ENCODE peak calls at places on chromosomes 5 and 9, in ten cellular contexts. One of them, this sample, is unnamed.

GRCh38 chr5:11525020-11525419 is 379.2 kb downstream of the CTNND2 start:
- DNase-seq in stimulated activated CD8-positive, alpha-beta memory T cell treated with anti-CD3 and anti-CD28 coated beads, Interleukin-2, amount 100 ng/mL, for 48 hours: no peak
- DNase-seq in A549: no peak
- DNase-seq in RWPE1: no peak
- DNase-seq in hypothalamus: no peak
- DNase-seq in HTR-8/SVneo: no peak
- DNase-seq in heart right ventricle: no peak
- DNase-seq in PC-3: no peak
- DNase-seq in NCI-H1105 treated with DMSO at 0.1 percent for 48 hours: no peak
- DNase-seq in ACHN: no peak
- DNase-seq in this sample: no peak

GRCh38 chr5:58366461-58366860 is 93.4 kb downstream of the PLK2 start:
- DNase-seq in RWPE1: no peak
- DNase-seq in HTR-8/SVneo: no peak
- DNase-seq in heart right ventricle: no peak
- DNase-seq in PC-3: peak
- DNase-seq in hypothalamus: peak
- DNase-seq in stimulated activated CD8-positive, alpha-beta memory T cell treated with anti-CD3 and anti-CD28 coated beads, Interleukin-2, amount 100 ng/mL, for 48 hours: no peak
- DNase-seq in NCI-H1105 treated with DMSO at 0.1 percent for 48 hours: no peak
- DNase-seq in A549: no peak
- DNase-seq in ACHN: peak
- DNase-seq in this sample: peak

GRCh38 chr5:154276236-154276792 is 85.8 kb downstream of the GALNT10 start:
- DNase-seq in HTR-8/SVneo: no peak
- DNase-seq in NCI-H1105 treated with DMSO at 0.1 percent for 48 hours: no peak
- DNase-seq in hypothalamus: no peak
- DNase-seq in PC-3: no peak
- DNase-seq in stimulated activated CD8-positive, alpha-beta memory T cell treated with anti-CD3 and anti-CD28 coated beads, Interleukin-2, amount 100 ng/mL, for 48 hours: no peak
- DNase-seq in heart right ventricle: no peak
- DNase-seq in A549: no peak
- DNase-seq in ACHN: no peak
- DNase-seq in RWPE1: no peak
- DNase-seq in this sample: no peak

GRCh38 chr9:37542895-37543294 is 33.3 kb downstream of the FBXO10 start:
- DNase-seq in HTR-8/SVneo: no peak
- DNase-seq in NCI-H1105 treated with DMSO at 0.1 percent for 48 hours: no peak
- DNase-seq in hypothalamus: no peak
- DNase-seq in heart right ventricle: no peak
- DNase-seq in A549: no peak
- DNase-seq in ACHN: no peak
- DNase-seq in PC-3: peak
- DNase-seq in stimulated activated CD8-positive, alpha-beta memory T cell treated with anti-CD3 and anti-CD28 coated beads, Interleukin-2, amount 100 ng/mL, for 48 hours: no peak
- DNase-seq in RWPE1: peak
- DNase-seq in this sample: no peak

GRCh38 chr9:83933804-83934203 is 12.6 kb upstream of the KIF27 start:
- DNase-seq in A549: peak
- DNase-seq in heart right ventricle: no peak
- DNase-seq in HTR-8/SVneo: no peak
- DNase-seq in hypothalamus: no peak
- DNase-seq in PC-3: no peak
- DNase-seq in stimulated activated CD8-positive, alpha-beta memory T cell treated with anti-CD3 and anti-CD28 coated beads, Interleukin-2, amount 100 ng/mL, for 48 hours: no peak
- DNase-seq in NCI-H1105 treated with DMSO at 0.1 percent for 48 hours: no peak
- DNase-seq in RWPE1: no peak
- DNase-seq in ACHN: no peak
- DNase-seq in this sample: peak

GRCh38 chr5:101306391-101307137 is 403.5 kb upstream of the ST8SIA4 start:
- DNase-seq in PC-3: peak
- DNase-seq in heart right ventricle: no peak
- DNase-seq in A549: peak
- DNase-seq in HTR-8/SVneo: no peak
- DNase-seq in hypothalamus: no peak
- DNase-seq in NCI-H1105 treated with DMSO at 0.1 percent for 48 hours: no peak
- DNase-seq in ACHN: peak
- DNase-seq in stimulated activated CD8-positive, alpha-beta memory T cell treated with anti-CD3 and anti-CD28 coated beads, Interleukin-2, amount 100 ng/mL, for 48 hours: no peak
- DNase-seq in RWPE1: no peak
- DNase-seq in this sample: no peak

GRCh38 chr9:113657765-113658564 is 194.4 kb downstream of the RGS3 start:
- DNase-seq in NCI-H1105 treated with DMSO at 0.1 percent for 48 hours: peak
- DNase-seq in A549: peak
- DNase-seq in ACHN: peak
- DNase-seq in stimulated activated CD8-positive, alpha-beta memory T cell treated with anti-CD3 and anti-CD28 coated beads, Interleukin-2, amount 100 ng/mL, for 48 hours: peak
- DNase-seq in HTR-8/SVneo: peak
- DNase-seq in PC-3: peak
- DNase-seq in hypothalamus: peak
- DNase-seq in heart right ventricle: peak
- DNase-seq in RWPE1: peak
- DNase-seq in this sample: peak

GRCh38 chr9:96450613-96451544 is 910 bp downstream of the HABP4 start:
- DNase-seq in stimulated activated CD8-positive, alpha-beta memory T cell treated with anti-CD3 and anti-CD28 coated beads, Interleukin-2, amount 100 ng/mL, for 48 hours: no peak
- DNase-seq in RWPE1: peak
- DNase-seq in A549: peak
- DNase-seq in NCI-H1105 treated with DMSO at 0.1 percent for 48 hours: peak
- DNase-seq in HTR-8/SVneo: no peak
- DNase-seq in heart right ventricle: peak
- DNase-seq in PC-3: peak
- DNase-seq in ACHN: peak
- DNase-seq in hypothalamus: peak
- DNase-seq in this sample: peak

GRCh38 chr5:7047862-7048261 is 334.6 kb downstream of the TENT4A start:
- DNase-seq in NCI-H1105 treated with DMSO at 0.1 percent for 48 hours: no peak
- DNase-seq in A549: no peak
- DNase-seq in ACHN: no peak
- DNase-seq in hypothalamus: no peak
- DNase-seq in heart right ventricle: no peak
- DNase-seq in stimulated activated CD8-positive, alpha-beta memory T cell treated with anti-CD3 and anti-CD28 coated beads, Interleukin-2, amount 100 ng/mL, for 48 hours: no peak
- DNase-seq in PC-3: no peak
- DNase-seq in HTR-8/SVneo: no peak
- DNase-seq in RWPE1: no peak
- DNase-seq in this sample: no peak

GRCh38 chr5:111741270-111741669 is 15.7 kb downstream of the NREP start:
- DNase-seq in ACHN: no peak
- DNase-seq in RWPE1: no peak
- DNase-seq in HTR-8/SVneo: no peak
- DNase-seq in A549: no peak
- DNase-seq in hypothalamus: no peak
- DNase-seq in NCI-H1105 treated with DMSO at 0.1 percent for 48 hours: peak
- DNase-seq in stimulated activated CD8-positive, alpha-beta memory T cell treated with anti-CD3 and anti-CD28 coated beads, Interleukin-2, amount 100 ng/mL, for 48 hours: no peak
- DNase-seq in PC-3: no peak
- DNase-seq in heart right ventricle: no peak
- DNase-seq in this sample: no peak

GRCh38 chr9:90044710-90045151 is 439.9 kb downstream of the GADD45G start:
- DNase-seq in stimulated activated CD8-positive, alpha-beta memory T cell treated with anti-CD3 and anti-CD28 coated beads, Interleukin-2, amount 100 ng/mL, for 48 hours: no peak
- DNase-seq in hypothalamus: no peak
- DNase-seq in heart right ventricle: no peak
- DNase-seq in ACHN: peak
- DNase-seq in HTR-8/SVneo: no peak
- DNase-seq in RWPE1: peak
- DNase-seq in NCI-H1105 treated with DMSO at 0.1 percent for 48 hours: peak
- DNase-seq in A549: peak
- DNase-seq in PC-3: peak
- DNase-seq in this sample: no peak

GRCh38 chr5:177507596-177508216 is 1.9 kb downstream of the DOK3 start:
- DNase-seq in heart right ventricle: no peak
- DNase-seq in ACHN: no peak
- DNase-seq in stimulated activated CD8-positive, alpha-beta memory T cell treated with anti-CD3 and anti-CD28 coated beads, Interleukin-2, amount 100 ng/mL, for 48 hours: no peak
- DNase-seq in HTR-8/SVneo: no peak
- DNase-seq in RWPE1: no peak
- DNase-seq in PC-3: no peak
- DNase-seq in A549: no peak
- DNase-seq in NCI-H1105 treated with DMSO at 0.1 percent for 48 hours: no peak
- DNase-seq in hypothalamus: no peak
- DNase-seq in this sample: no peak

GRCh38 chr9:27539479-27540441 is 10.1 kb upstream of the MOB3B start:
- DNase-seq in heart right ventricle: no peak
- DNase-seq in RWPE1: no peak
- DNase-seq in A549: peak
- DNase-seq in ACHN: no peak
- DNase-seq in stimulated activated CD8-positive, alpha-beta memory T cell treated with anti-CD3 and anti-CD28 coated beads, Interleukin-2, amount 100 ng/mL, for 48 hours: no peak
- DNase-seq in PC-3: peak
- DNase-seq in HTR-8/SVneo: no peak
- DNase-seq in hypothalamus: no peak
- DNase-seq in NCI-H1105 treated with DMSO at 0.1 percent for 48 hours: no peak
- DNase-seq in this sample: peak

GRCh38 chr9:106980551-106981101 is 117.7 kb downstream of the ZNF462 start:
- DNase-seq in NCI-H1105 treated with DMSO at 0.1 percent for 48 hours: no peak
- DNase-seq in ACHN: no peak
- DNase-seq in stimulated activated CD8-positive, alpha-beta memory T cell treated with anti-CD3 and anti-CD28 coated beads, Interleukin-2, amount 100 ng/mL, for 48 hours: no peak
- DNase-seq in hypothalamus: no peak
- DNase-seq in heart right ventricle: no peak
- DNase-seq in HTR-8/SVneo: no peak
- DNase-seq in A549: no peak
- DNase-seq in RWPE1: no peak
- DNase-seq in PC-3: peak
- DNase-seq in this sample: peak

GRCh38 chr5:178388381-178389030 is 155.9 kb upstream of the PHYKPL start:
- DNase-seq in NCI-H1105 treated with DMSO at 0.1 percent for 48 hours: no peak
- DNase-seq in A549: no peak
- DNase-seq in stimulated activated CD8-positive, alpha-beta memory T cell treated with anti-CD3 and anti-CD28 coated beads, Interleukin-2, amount 100 ng/mL, for 48 hours: no peak
- DNase-seq in HTR-8/SVneo: peak
- DNase-seq in PC-3: no peak
- DNase-seq in heart right ventricle: peak
- DNase-seq in RWPE1: no peak
- DNase-seq in ACHN: no peak
- DNase-seq in hypothalamus: no peak
- DNase-seq in this sample: peak

GRCh38 chr9:20041717-20042116 is 252.9 kb upstream of the SLC24A2 start:
- DNase-seq in heart right ventricle: peak
- DNase-seq in PC-3: no peak
- DNase-seq in RWPE1: no peak
- DNase-seq in ACHN: no peak
- DNase-seq in stimulated activated CD8-positive, alpha-beta memory T cell treated with anti-CD3 and anti-CD28 coated beads, Interleukin-2, amount 100 ng/mL, for 48 hours: no peak
- DNase-seq in hypothalamus: no peak
- DNase-seq in A549: no peak
- DNase-seq in NCI-H1105 treated with DMSO at 0.1 percent for 48 hours: peak
- DNase-seq in HTR-8/SVneo: no peak
- DNase-seq in this sample: no peak